ENCODE peak calls at places on chromosomes 16 and 17, in ten cellular contexts. N is stimulated activated naive CD8-positive, alpha-beta T cell treated with anti-CD3 and anti-CD28 coated beads, Interleukin-15, Interleukin-2, amounts not matched to agents 100 U/mL and 50 U/mL, for 24 hours; K is GM19239; H is GM04503; X is stimulated activated effector memory CD8-positive, alpha-beta T cell treated with anti-CD3 and anti-CD28 coated beads, Interleukin-12 subunit alpha, Interleukin-12 subunit beta, amount 100 ng/mL, for 72 hours; R is NCI-H146; W is Right ventricle myocardium superior; L is T47D; F is A172; Q is neural crest cell. V is an unnamed sample.
A peak's percentile ranks its signal among the peaks of the same experiment; 100 is the strongest.

GRCh38 chr16:8885674-8886592 is 3.8 kb downstream of the LITAFD start:
- DNase-seq in L (no peak), Q (no peak), W (no peak), R (no peak), X (no peak), F (peak; percentile 80), K (no peak), N (no peak), H (no peak), V (no peak)

GRCh38 chr16:54931757-54932660 is 1.3 kb downstream of the IRX5 start:
- DNase-seq in L (peak; percentile 14), W (no peak), Q (no peak), X (no peak), F (no peak), N (no peak), R (no peak), H (no peak), K (no peak), V (no peak)

GRCh38 chr17:44608732-44609435 is 47.4 kb upstream of the MEIOC start:
- DNase-seq in H (no peak), L (no peak), R (peak; percentile 89), X (no peak), K (no peak), W (no peak), N (no peak), F (no peak), Q (no peak), V (no peak)

GRCh38 chr16:85614338-85615013 is 1.4 kb downstream of the GSE1 start:
- DNase-seq in N (no peak), Q (no peak), H (no peak), L (no peak), X (no peak), W (no peak), F (no peak), R (no peak), K (no peak), V (no peak)

GRCh38 chr16:25419123-25419522 is 161.5 kb upstream of the ZKSCAN2 start:
- DNase-seq in X (no peak), K (no peak), Q (no peak), L (no peak), H (no peak), F (no peak), R (no peak), N (no peak), W (no peak), V (no peak)

GRCh38 chr16:81650982-81651562 is 128.0 kb upstream of the PLCG2 start:
- DNase-seq in N (no peak), K (no peak), L (no peak), R (no peak), X (no peak), W (peak; percentile 83), F (no peak), Q (no peak), H (no peak), V (no peak)

GRCh38 chr17:9189870-9190269 is 168.6 kb downstream of the NTN1 start:
- DNase-seq in L (no peak), R (no peak), W (no peak), F (no peak), N (no peak), K (no peak), Q (no peak), H (no peak), X (no peak), V (no peak)

GRCh38 chr17:56319531-56319930 is 166.3 kb downstream of the ANKFN1 start:
- DNase-seq in R (peak; percentile 21), L (peak; percentile 48), H (no peak), Q (no peak), X (no peak), K (peak; percentile 12), W (no peak), N (no peak), F (peak; percentile 79), V (no peak)

GRCh38 chr17:38761612-38762011 is 9.1 kb downstream of the PSMB3 start:
- DNase-seq in L (no peak), F (peak; percentile 31), Q (peak; percentile 36), H (no peak), N (peak; percentile 43), K (no peak), X (no peak), W (no peak), R (peak; percentile 4), V (no peak)

GRCh38 chr16:49552273-49552928 is 178.8 kb downstream of the C16orf78 start:
- DNase-seq in Q (no peak), R (no peak), L (no peak), N (no peak), W (no peak), X (no peak), K (no peak), H (no peak), F (no peak), V (no peak)

GRCh38 chr16:22333457-22333994 is 36.3 kb downstream of the POLR3E start:
- DNase-seq in H (no peak), X (no peak), L (no peak), F (no peak), W (peak; percentile 42), Q (no peak), N (no peak), K (no peak), R (no peak), V (no peak)

GRCh38 chr17:81310963-81311550 is 15.9 kb upstream of the SLC38A10 start:
- DNase-seq in Q (no peak), F (no peak), K (no peak), R (no peak), W (no peak), H (no peak), L (no peak), N (no peak), X (no peak), V (no peak)

GRCh38 chr17:48725005-48725293 is 2.0 kb downstream of the PRAC2 start:
- DNase-seq in K (no peak), H (no peak), Q (no peak), R (no peak), L (no peak), F (no peak), X (no peak), W (no peak), N (no peak), V (no peak)

GRCh38 chr17:78817123-78817522 is 23.5 kb downstream of the USP36 start:
- DNase-seq in Q (no peak), W (no peak), F (no peak), H (no peak), N (peak; percentile 35), K (no peak), X (peak; percentile 48), L (no peak), R (no peak), V (no peak)

GRCh38 chr17:50107790-50108414 is 12.8 kb downstream of the PDK2 start:
- DNase-seq in R (no peak), L (no peak), H (no peak), X (no peak), W (no peak), K (no peak), N (no peak), F (peak; percentile 72), Q (no peak), V (no peak)

GRCh38 chr16:26770547-26770946 is 296.2 kb upstream of the C16orf82 start:
- DNase-seq in X (no peak), Q (no peak), L (no peak), R (no peak), F (no peak), H (no peak), N (no peak), W (no peak), K (no peak), V (no peak)

GRCh38 chr17:83198366-83199341 is 119.2 kb downstream of the METRNL start:
- DNase-seq in X (no peak), L (no peak), K (no peak), F (no peak), W (peak; percentile 43), N (peak; percentile 32), Q (no peak), H (no peak), R (no peak), V (no peak)

GRCh38 chr16:85003723-85004586 is 7.4 kb downstream of the ZDHHC7 start:
- DNase-seq in K (no peak), F (no peak), L (no peak), N (no peak), Q (no peak), X (no peak), R (no peak), W (no peak), H (no peak), V (no peak)

GRCh38 chr16:30399435-30400186 is 4.4 kb downstream of the ZNF48 start:
- DNase-seq in L (no peak), H (no peak), W (no peak), R (no peak), N (no peak), X (no peak), Q (no peak), K (no peak), F (no peak), V (no peak)

GRCh38 chr16:67464565-67464964 is 16.4 kb downstream of the ATP6V0D1 start:
- DNase-seq in F (no peak), W (no peak), R (no peak), Q (no peak), H (no peak), X (no peak), K (no peak), N (no peak), L (no peak), V (no peak)

GRCh38 chr16:85498607-85499006 is 114.5 kb upstream of the GSE1 start:
- DNase-seq in X (no peak), Q (no peak), K (no peak), H (no peak), W (no peak), R (no peak), F (peak; percentile 19), N (no peak), L (no peak), V (peak; percentile 54)

GRCh38 chr16:66166451-66166850 is 200.0 kb upstream of the CDH5 start:
- DNase-seq in N (no peak), F (no peak), K (no peak), H (no peak), X (no peak), Q (no peak), W (no peak), R (no peak), L (no peak), V (no peak)

GRCh38 chr17:57747221-57748017 is 2.3 kb upstream of the CCDC182 start:
- DNase-seq in F (peak; percentile 66), N (peak; percentile 27), Q (peak; percentile 33), K (peak; percentile 44), X (peak; percentile 11), L (peak; percentile 79), H (peak; percentile 3), R (peak; percentile 73), W (no peak), V (no peak)

GRCh38 chr17:52986056-52986662 is 827.6 kb upstream of the CA10 start:
- DNase-seq in L (no peak), F (no peak), W (no peak), R (no peak), X (no peak), N (no peak), Q (no peak), K (no peak), H (no peak), V (no peak)

GRCh38 chr16:6482861-6483530 is 849.6 kb upstream of the RBFOX1 start:
- DNase-seq in X (no peak), N (no peak), W (no peak), K (no peak), R (peak; percentile 68), F (no peak), L (no peak), Q (no peak), H (no peak), V (peak; percentile 3)

V was measured in GM06990.